ENCODE peak calls at places on chromosome 14, in four cellular contexts. M, R, W and N are unnamed samples.
A peak's percentile ranks its signal among the peaks of the same experiment; 100 is the strongest.

GRCh38 chr14:74349757-74350156 is 1.5 kb downstream of the VRTN start:
- DNase-seq in M (no peak), R (no peak), W (no peak), N (no peak)

GRCh38 chr14:30002859-30003258 is 75.2 kb upstream of the PRKD1 start:
- DNase-seq in M (peak; percentile 21), R (no peak), W (no peak), N (no peak)

GRCh38 chr14:85958069-85958468 is 428.1 kb downstream of the FLRT2 start:
- DNase-seq in M (no peak), R (no peak), W (no peak), N (no peak)

GRCh38 chr14:63896278-63896720 is 43.5 kb downstream of the SYNE2 start:
- DNase-seq in M (peak; percentile 97), R (no peak), W (peak; percentile 71), N (peak; percentile 84)

GRCh38 chr14:52877628-52878027 is 73.2 kb downstream of the FERMT2 start:
- DNase-seq in M (peak; percentile 60), R (no peak), W (peak; percentile 72), N (no peak)

GRCh38 chr14:77786148-77786547 is 13.8 kb upstream of the ADCK1 start:
- DNase-seq in M (no peak), R (no peak), W (no peak), N (no peak)

GRCh38 chr14:31843361-31844091 is 233.6 kb upstream of the ARHGAP5 start:
- DNase-seq in M (peak; percentile 34), R (no peak), W (peak; percentile 19), N (no peak)

GRCh38 chr14:104393199-104393897 is 186.2 kb upstream of the C14orf180 start:
- DNase-seq in M (no peak), R (no peak), W (no peak), N (no peak)

GRCh38 chr14:58876613-58877012 is 238.9 kb downstream of the DACT1 start:
- DNase-seq in M (peak; percentile 86), R (no peak), W (peak; percentile 55), N (no peak)

GRCh38 chr14:35410858-35411257 is 6.3 kb upstream of the NFKBIA start:
- DNase-seq in M (no peak), R (peak; percentile 53), W (no peak), N (no peak)

GRCh38 chr14:77605392-77605978 is 11.0 kb downstream of the SPTLC2 start:
- DNase-seq in M (no peak), R (no peak), W (no peak), N (no peak)